ENCODE peak calls at places on chromosomes 2 and 18, in six cellular contexts. One of them, this sample, is unnamed.

GRCh38 chr18:5512191-5512590 is 31.6 kb downstream of the EPB41L3 start:
- DNase-seq in osteocyte: no peak
- DNase-seq in NCI-H460: no peak
- DNase-seq in globus pallidus: no peak
- DNase-seq in AML-193: no peak
- DNase-seq in stimulated activated CD8-positive, alpha-beta memory T cell treated with anti-CD3 and anti-CD28 coated beads, Interleukin-15, amount 100 ng/mL, for 1 hour: no peak
- DNase-seq in this sample: no peak

GRCh38 chr2:9252002-9252357 is 45.4 kb downstream of the ASAP2 start:
- DNase-seq in osteocyte: no peak
- DNase-seq in NCI-H460: peak; percentile 29
- DNase-seq in globus pallidus: no peak
- DNase-seq in AML-193: no peak
- DNase-seq in stimulated activated CD8-positive, alpha-beta memory T cell treated with anti-CD3 and anti-CD28 coated beads, Interleukin-15, amount 100 ng/mL, for 1 hour: no peak
- DNase-seq in this sample: no peak

GRCh38 chr2:162118166-162119031 is 33.6 kb downstream of the GCG start:
- DNase-seq in osteocyte: no peak
- DNase-seq in NCI-H460: no peak
- DNase-seq in globus pallidus: no peak
- DNase-seq in AML-193: no peak
- DNase-seq in stimulated activated CD8-positive, alpha-beta memory T cell treated with anti-CD3 and anti-CD28 coated beads, Interleukin-15, amount 100 ng/mL, for 1 hour: no peak
- DNase-seq in this sample: no peak

GRCh38 chr2:16429431-16429830 is 236.2 kb downstream of the CYRIA start:
- DNase-seq in osteocyte: no peak
- DNase-seq in NCI-H460: no peak
- DNase-seq in globus pallidus: no peak
- DNase-seq in AML-193: no peak
- DNase-seq in stimulated activated CD8-positive, alpha-beta memory T cell treated with anti-CD3 and anti-CD28 coated beads, Interleukin-15, amount 100 ng/mL, for 1 hour: no peak
- DNase-seq in this sample: no peak

GRCh38 chr18:58649966-58650816 is 21.1 kb upstream of the MALT1 start:
- DNase-seq in osteocyte: no peak
- DNase-seq in NCI-H460: no peak
- DNase-seq in globus pallidus: no peak
- DNase-seq in AML-193: no peak
- DNase-seq in stimulated activated CD8-positive, alpha-beta memory T cell treated with anti-CD3 and anti-CD28 coated beads, Interleukin-15, amount 100 ng/mL, for 1 hour: no peak
- DNase-seq in this sample: peak; percentile 1

GRCh38 chr2:1839066-1839756 is 94.9 kb upstream of the PXDN start:
- DNase-seq in osteocyte: no peak
- DNase-seq in NCI-H460: no peak
- DNase-seq in globus pallidus: no peak
- DNase-seq in AML-193: no peak
- DNase-seq in stimulated activated CD8-positive, alpha-beta memory T cell treated with anti-CD3 and anti-CD28 coated beads, Interleukin-15, amount 100 ng/mL, for 1 hour: no peak
- DNase-seq in this sample: no peak

GRCh38 chr2:237429761-237430160 is 15.8 kb upstream of the COL6A3 start:
- DNase-seq in osteocyte: no peak
- DNase-seq in NCI-H460: no peak
- DNase-seq in globus pallidus: no peak
- DNase-seq in AML-193: no peak
- DNase-seq in stimulated activated CD8-positive, alpha-beta memory T cell treated with anti-CD3 and anti-CD28 coated beads, Interleukin-15, amount 100 ng/mL, for 1 hour: no peak
- DNase-seq in this sample: no peak

GRCh38 chr2:50535256-50535655 is 496.7 kb downstream of the NRXN1 start:
- DNase-seq in osteocyte: no peak
- DNase-seq in NCI-H460: no peak
- DNase-seq in globus pallidus: no peak
- DNase-seq in AML-193: no peak
- DNase-seq in stimulated activated CD8-positive, alpha-beta memory T cell treated with anti-CD3 and anti-CD28 coated beads, Interleukin-15, amount 100 ng/mL, for 1 hour: no peak
- DNase-seq in this sample: no peak

GRCh38 chr18:55588001-55588875 is at the start of gene TCF4:
- DNase-seq in osteocyte: peak; percentile 87
- DNase-seq in NCI-H460: peak; percentile 19
- DNase-seq in globus pallidus: peak; percentile 71
- DNase-seq in AML-193: peak; percentile 30
- DNase-seq in stimulated activated CD8-positive, alpha-beta memory T cell treated with anti-CD3 and anti-CD28 coated beads, Interleukin-15, amount 100 ng/mL, for 1 hour: no peak
- DNase-seq in this sample: no peak

GRCh38 chr2:112259509-112260294 is 4.9 kb upstream of the ZC3H8 start:
- DNase-seq in osteocyte: peak; percentile 90
- DNase-seq in NCI-H460: peak; percentile 70
- DNase-seq in globus pallidus: peak; percentile 82
- DNase-seq in AML-193: peak; percentile 81
- DNase-seq in stimulated activated CD8-positive, alpha-beta memory T cell treated with anti-CD3 and anti-CD28 coated beads, Interleukin-15, amount 100 ng/mL, for 1 hour: peak; percentile 73
- DNase-seq in this sample: peak; percentile 23

GRCh38 chr18:79685281-79685680 is 5.7 kb downstream of the CTDP1 start:
- DNase-seq in osteocyte: no peak
- DNase-seq in NCI-H460: no peak
- DNase-seq in globus pallidus: no peak
- DNase-seq in AML-193: no peak
- DNase-seq in stimulated activated CD8-positive, alpha-beta memory T cell treated with anti-CD3 and anti-CD28 coated beads, Interleukin-15, amount 100 ng/mL, for 1 hour: no peak
- DNase-seq in this sample: no peak

GRCh38 chr18:9683418-9684396 is 24.4 kb upstream of the RAB31 start:
- DNase-seq in osteocyte: no peak
- DNase-seq in NCI-H460: peak; percentile 65
- DNase-seq in globus pallidus: peak; percentile 54
- DNase-seq in AML-193: peak; percentile 76
- DNase-seq in stimulated activated CD8-positive, alpha-beta memory T cell treated with anti-CD3 and anti-CD28 coated beads, Interleukin-15, amount 100 ng/mL, for 1 hour: no peak
- DNase-seq in this sample: no peak

GRCh38 chr2:144522741-144523605 is 3.1 kb upstream of the ZEB2 start:
- DNase-seq in osteocyte: no peak
- DNase-seq in NCI-H460: no peak
- DNase-seq in globus pallidus: peak; percentile 80
- DNase-seq in AML-193: no peak
- DNase-seq in stimulated activated CD8-positive, alpha-beta memory T cell treated with anti-CD3 and anti-CD28 coated beads, Interleukin-15, amount 100 ng/mL, for 1 hour: no peak
- DNase-seq in this sample: no peak

GRCh38 chr2:223000872-223001825 is 50.8 kb upstream of the KCNE4 start:
- DNase-seq in osteocyte: peak; percentile 17
- DNase-seq in NCI-H460: no peak
- DNase-seq in globus pallidus: no peak
- DNase-seq in AML-193: no peak
- DNase-seq in stimulated activated CD8-positive, alpha-beta memory T cell treated with anti-CD3 and anti-CD28 coated beads, Interleukin-15, amount 100 ng/mL, for 1 hour: no peak
- DNase-seq in this sample: no peak

GRCh38 chr2:8676915-8677645 is 4.8 kb upstream of the ID2 start:
- DNase-seq in osteocyte: no peak
- DNase-seq in NCI-H460: no peak
- DNase-seq in globus pallidus: peak; percentile 53
- DNase-seq in AML-193: no peak
- DNase-seq in stimulated activated CD8-positive, alpha-beta memory T cell treated with anti-CD3 and anti-CD28 coated beads, Interleukin-15, amount 100 ng/mL, for 1 hour: no peak
- DNase-seq in this sample: no peak

GRCh38 chr2:170747921-170748320 is 22.3 kb upstream of the ERICH2 start:
- DNase-seq in osteocyte: no peak
- DNase-seq in NCI-H460: no peak
- DNase-seq in globus pallidus: no peak
- DNase-seq in AML-193: no peak
- DNase-seq in stimulated activated CD8-positive, alpha-beta memory T cell treated with anti-CD3 and anti-CD28 coated beads, Interleukin-15, amount 100 ng/mL, for 1 hour: no peak
- DNase-seq in this sample: no peak

GRCh38 chr2:111116016-111116746 is 4.5 kb upstream of the BCL2L11 start:
- DNase-seq in osteocyte: no peak
- DNase-seq in NCI-H460: no peak
- DNase-seq in globus pallidus: no peak
- DNase-seq in AML-193: peak; percentile 20
- DNase-seq in stimulated activated CD8-positive, alpha-beta memory T cell treated with anti-CD3 and anti-CD28 coated beads, Interleukin-15, amount 100 ng/mL, for 1 hour: no peak
- DNase-seq in this sample: no peak

GRCh38 chr2:71154798-71155197 is 24.4 kb downstream of the MPHOSPH10 start:
- DNase-seq in osteocyte: no peak
- DNase-seq in NCI-H460: peak; percentile 11
- DNase-seq in globus pallidus: no peak
- DNase-seq in AML-193: peak; percentile 41
- DNase-seq in stimulated activated CD8-positive, alpha-beta memory T cell treated with anti-CD3 and anti-CD28 coated beads, Interleukin-15, amount 100 ng/mL, for 1 hour: no peak
- DNase-seq in this sample: no peak

GRCh38 chr2:37449686-37450392 is 105.4 kb downstream of the QPCT start:
- DNase-seq in osteocyte: no peak
- DNase-seq in NCI-H460: no peak
- DNase-seq in globus pallidus: no peak
- DNase-seq in AML-193: no peak
- DNase-seq in stimulated activated CD8-positive, alpha-beta memory T cell treated with anti-CD3 and anti-CD28 coated beads, Interleukin-15, amount 100 ng/mL, for 1 hour: no peak
- DNase-seq in this sample: no peak

GRCh38 chr18:48544116-48544515 is 5.3 kb downstream of the CTIF start:
- DNase-seq in osteocyte: no peak
- DNase-seq in NCI-H460: no peak
- DNase-seq in globus pallidus: no peak
- DNase-seq in AML-193: no peak
- DNase-seq in stimulated activated CD8-positive, alpha-beta memory T cell treated with anti-CD3 and anti-CD28 coated beads, Interleukin-15, amount 100 ng/mL, for 1 hour: no peak
- DNase-seq in this sample: no peak

This sample was measured in SIG-M5.